ENCODE peak calls at places on chromosomes 1 and 21, in four cellular contexts. J is mesenchymal stem cell, N is GM23248, I is K562. Z is an unnamed sample.

GRCh38 chr1:31166462-31166861 is 73.2 kb downstream of the NKAIN1 start:
- DNase-seq in N (no peak), I (peak), J (no peak), Z (no peak)

GRCh38 chr1:172742599-172743500 is 83.9 kb downstream of the FASLG start:
- DNase-seq in J (peak), N (peak), I (peak), Z (no peak)

GRCh38 chr1:35463232-35463631 is 94.0 kb downstream of the KIAA0319L start:
- DNase-seq in I (no peak), J (no peak), N (no peak), Z (no peak)

GRCh38 chr1:170414989-170415733 is 116.8 kb upstream of the GORAB start:
- DNase-seq in N (peak), J (no peak), I (no peak), Z (no peak)

GRCh38 chr21:39715804-39716397 is 29.1 kb upstream of the IGSF5 start:
- DNase-seq in N (peak), J (peak), I (peak), Z (no peak)

GRCh38 chr1:93817819-93818569 is 61.0 kb downstream of the DNTTIP2 start:
- DNase-seq in N (no peak), I (no peak), J (peak), Z (peak)

GRCh38 chr1:222754386-222755139 is 17.6 kb downstream of the FAM177B start:
- DNase-seq in N (peak), J (no peak), I (no peak), Z (no peak)

GRCh38 chr21:45019887-45020537 is 54.4 kb upstream of the ADARB1 start:
- DNase-seq in J (no peak), N (no peak), I (no peak), Z (no peak)

GRCh38 chr1:25700626-25701025 is 84.0 kb downstream of the MAN1C1 start:
- DNase-seq in I (peak), J (no peak), N (peak), Z (no peak)

GRCh38 chr1:12582649-12583048 is 35.4 kb downstream of the DHRS3 start:
- DNase-seq in J (no peak), N (no peak), I (no peak), Z (no peak)

GRCh38 chr1:12578860-12579422 is 39.1 kb downstream of the DHRS3 start:
- DNase-seq in I (no peak), N (no peak), J (no peak), Z (no peak)

GRCh38 chr1:12581179-12581578 is 36.8 kb downstream of the DHRS3 start:
- DNase-seq in J (no peak), N (no peak), I (no peak), Z (no peak)

GRCh38 chr1:12583484-12583883 is 34.5 kb downstream of the DHRS3 start:
- DNase-seq in J (no peak), N (no peak), I (no peak), Z (no peak)

DNA sequence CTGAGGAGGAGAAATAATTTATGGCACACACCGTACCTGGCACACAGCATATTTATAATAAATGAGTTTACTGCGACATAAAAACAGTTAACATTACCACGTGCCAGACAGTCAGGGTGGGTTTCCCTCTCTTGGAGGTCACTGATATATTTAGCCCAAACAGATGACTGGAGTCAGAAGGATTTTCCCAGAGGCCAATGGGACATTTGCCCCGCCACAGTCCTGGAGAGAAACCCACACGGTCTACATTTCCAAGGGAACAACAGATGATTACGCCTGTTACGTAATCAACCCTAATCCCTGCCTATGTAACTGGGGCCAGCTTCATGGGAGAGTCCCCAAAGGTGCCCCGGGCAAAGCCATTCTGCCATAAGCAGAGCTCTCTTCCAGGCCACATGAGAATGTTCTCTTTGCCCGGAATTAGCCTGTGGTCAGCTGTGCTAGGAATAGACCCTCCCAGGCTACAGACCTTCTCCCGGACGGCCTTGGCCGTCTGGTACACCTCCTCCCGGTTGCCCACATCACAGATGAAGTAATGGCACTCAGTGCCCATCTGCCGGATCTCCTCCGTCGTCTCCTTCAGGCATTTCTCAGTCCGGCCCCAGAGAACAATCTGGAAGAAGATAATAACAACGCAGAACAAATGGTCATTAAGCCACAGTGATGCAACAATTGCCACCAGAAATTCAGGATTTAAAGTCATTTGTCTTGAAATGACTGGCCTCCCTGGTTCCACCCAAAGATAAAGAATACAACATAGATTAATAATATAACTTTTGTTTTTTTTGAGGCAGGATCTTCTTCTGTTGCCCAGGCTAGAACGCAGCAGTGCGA is 37.7 kb downstream of the DHRS3 start:
- DNase-seq in J (peak), N (peak), I (no peak), Z (no peak)
- H3K4me2 ChIP-seq in J (no peak), N (no peak), I (no peak), Z (no peak)

DNA sequence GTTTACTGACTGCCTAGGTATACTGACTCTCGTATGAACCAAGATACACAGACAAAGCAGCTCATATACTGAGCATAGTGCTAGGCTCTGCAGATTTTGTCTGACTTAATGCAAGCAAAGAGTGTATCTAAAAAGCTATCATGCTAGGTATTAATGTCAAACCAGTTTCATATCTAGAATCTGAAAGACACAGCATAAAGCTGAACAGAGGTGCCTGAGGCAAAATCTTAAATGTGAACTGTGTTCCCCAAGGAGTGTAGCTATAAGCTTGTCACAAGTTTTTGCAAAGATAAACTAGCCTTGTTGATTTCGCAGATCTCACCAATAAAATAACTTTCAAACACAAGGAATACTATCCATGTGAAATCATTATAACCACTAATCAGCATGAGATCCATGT is 18.1 kb downstream of the JAK1 start:
- DNase-seq in N (no peak), I (no peak), J (no peak), Z (no peak)
- H3K4me2 ChIP-seq in N (no peak), I (no peak), J (no peak), Z (peak)

DNA sequence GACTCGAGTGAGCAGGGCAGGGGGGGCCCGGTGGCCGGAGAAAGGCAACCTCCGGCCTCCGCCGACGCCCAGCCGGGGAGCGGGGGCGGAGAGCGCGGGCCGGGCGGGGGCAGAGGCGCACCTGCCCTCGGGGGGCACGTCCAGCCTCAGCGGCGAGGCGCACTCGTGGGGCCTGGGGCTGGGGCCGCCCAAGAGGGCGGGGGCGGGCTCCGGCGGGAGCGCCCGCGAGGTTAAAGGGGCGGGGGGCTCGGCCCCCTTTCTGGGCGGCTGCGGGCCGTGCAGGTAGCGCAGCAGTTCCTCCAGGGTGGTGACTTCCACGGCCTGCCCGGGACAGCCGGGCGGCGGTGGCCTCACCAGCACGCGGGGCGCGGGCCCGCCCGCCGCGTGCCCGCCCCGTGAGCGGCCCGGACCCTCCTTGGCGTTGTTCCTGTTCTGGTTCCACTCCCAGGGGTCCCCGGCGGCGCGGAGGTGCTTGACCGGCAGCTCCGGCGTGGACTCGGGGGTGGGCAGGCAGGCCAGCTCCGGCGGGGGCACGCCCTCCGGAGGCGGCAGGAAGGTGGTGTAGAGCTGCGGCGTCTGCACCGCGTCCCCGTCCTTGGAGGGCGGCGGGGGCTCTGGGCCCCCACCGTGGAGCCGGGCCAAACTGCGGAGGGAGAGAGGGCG is 13.6 kb downstream of the SEMA6C start:
- DNase-seq in N (no peak), J (no peak), I (no peak), Z (no peak)
- H3K4me2 ChIP-seq in N (no peak), J (no peak), I (no peak), Z (no peak)

DNA sequence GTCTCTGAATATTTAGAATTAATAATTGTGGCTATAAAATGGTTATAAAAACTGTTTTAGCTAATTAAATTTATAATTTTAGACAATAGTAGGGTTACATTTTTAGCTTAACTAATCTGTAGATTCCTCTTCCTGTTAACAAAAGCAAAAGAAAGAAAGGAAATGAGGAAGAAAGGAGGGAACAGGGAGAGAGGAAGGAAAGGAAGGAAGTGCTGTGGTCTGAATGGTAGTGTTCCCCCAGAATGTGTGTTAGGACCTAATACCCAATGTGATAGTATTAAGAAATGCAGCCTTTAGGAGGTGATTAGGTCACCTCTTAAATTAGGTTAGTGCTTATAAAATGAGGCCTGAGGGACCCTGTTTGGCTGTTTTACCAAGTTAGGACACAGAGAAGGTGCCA is 136.9 kb upstream of the SAMSN1 start:
- DNase-seq in I (no peak), N (no peak), J (no peak), Z (no peak)
- H3K4me2 ChIP-seq in I (no peak), N (no peak), J (no peak), Z (no peak)

GRCh38 chr1:18329469-18329868 is 151.3 kb upstream of the KLHDC7A start:
- DNase-seq in I (no peak), N (no peak), J (no peak), Z (no peak)

GRCh38 chr1:18326171-18326950 is 154.4 kb upstream of the KLHDC7A start:
- DNase-seq in J (no peak), I (no peak), N (no peak), Z (no peak)

GRCh38 chr1:18327650-18328049 is 153.1 kb upstream of the KLHDC7A start:
- DNase-seq in J (no peak), N (no peak), I (no peak), Z (no peak)

GRCh38 chr1:18325151-18325550 is 155.6 kb upstream of the KLHDC7A start:
- DNase-seq in J (no peak), I (no peak), N (no peak), Z (no peak)

GRCh38 chr1:18328803-18329202 is 151.9 kb upstream of the KLHDC7A start:
- DNase-seq in J (no peak), N (no peak), I (no peak), Z (no peak)
- H3K4me2 ChIP-seq in J (no peak), N (no peak), I (no peak), Z (no peak)

DNA sequence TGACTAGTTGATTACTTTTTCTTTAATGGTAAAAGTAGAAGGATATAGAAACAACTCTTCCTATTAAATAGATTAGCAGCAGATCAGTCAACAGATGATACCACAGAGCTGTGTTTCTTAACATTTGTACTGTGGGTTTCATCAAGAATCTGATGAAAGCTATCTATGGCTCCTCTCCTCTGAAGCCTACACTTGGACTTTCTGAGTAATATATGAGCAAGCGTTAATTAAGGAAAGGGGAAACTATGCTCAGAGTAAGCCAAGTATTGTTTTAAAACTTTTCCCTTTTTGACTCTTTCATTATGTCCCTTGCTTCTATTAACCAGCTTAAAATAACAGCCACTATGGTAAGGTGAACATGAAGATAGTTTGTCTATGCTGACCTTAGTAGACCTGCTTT is 10.8 kb downstream of the ARID4B start:
- DNase-seq in J (no peak), I (no peak), N (peak), Z (no peak)
- H3K4me2 ChIP-seq in J (no peak), I (no peak), N (peak), Z (no peak)

GRCh38 chr1:32623775-32624174 is 26.6 kb downstream of the ZBTB8OS start:
- DNase-seq in J (no peak), N (no peak), I (no peak), Z (no peak)

GRCh38 chr1:32622806-32623694 is 27.3 kb downstream of the ZBTB8OS start:
- DNase-seq in I (no peak), N (no peak), J (no peak), Z (no peak)

GRCh38 chr1:32622205-32622604 is 28.1 kb downstream of the ZBTB8OS start:
- DNase-seq in J (no peak), I (no peak), N (no peak), Z (no peak)

GRCh38 chr1:32619701-32620485 is 30.5 kb downstream of the ZBTB8OS start:
- DNase-seq in J (no peak), N (peak), I (no peak), Z (no peak)

GRCh38 chr1:32618673-32619221 is 31.6 kb downstream of the ZBTB8OS start:
- DNase-seq in J (no peak), N (peak), I (peak), Z (no peak)
- H3K4me2 ChIP-seq in J (no peak), N (no peak), I (no peak), Z (no peak)

DNA sequence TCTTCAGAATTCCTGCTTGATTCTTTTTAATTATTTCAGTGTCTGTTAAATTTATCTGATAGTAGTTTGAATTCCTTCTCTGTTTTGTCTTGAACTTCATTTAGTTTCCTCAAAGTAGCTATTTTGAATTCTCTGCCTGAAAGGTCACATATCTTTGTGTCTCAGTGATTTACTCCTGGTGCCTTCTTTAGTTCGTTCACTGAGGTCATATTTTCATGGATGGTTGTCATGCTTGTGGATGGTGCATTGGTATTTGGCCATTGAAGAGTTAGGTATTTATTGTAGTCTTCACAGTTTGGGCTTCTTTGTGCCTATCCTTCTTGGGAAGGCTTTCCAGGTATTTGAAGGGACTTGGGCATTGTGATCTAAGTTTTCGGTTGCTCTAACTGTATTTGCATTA is 267.9 kb downstream of the HHAT start:
- DNase-seq in J (no peak), I (no peak), N (no peak), Z (no peak)
- H3K4me2 ChIP-seq in J (no peak), I (no peak), N (no peak), Z (no peak)

Z was measured in PC-9.